ENCODE peak calls at places on chromosomes 3 and 15, in five cellular contexts. One of them, this sample, is unnamed. For H3K36me3, the result is how much of the 10 kb centered on the place peaks cover.

GRCh38 chr3:23668430-23668904 is 137.3 kb upstream of the UBE2E1 start:
- DNase-seq in K562: no peak
- DNase-seq in heart right ventricle: no peak
- DNase-seq in NT2/D1: no peak
- DNase-seq in aorta: no peak
- DNase-seq in this sample: no peak

GRCh38 chr15:23629234-23629805 is 18.3 kb downstream of the MAGEL2 start:
- DNase-seq in aorta: no peak
- DNase-seq in heart right ventricle: no peak
- DNase-seq in NT2/D1: no peak
- DNase-seq in K562: peak
- DNase-seq in this sample: peak

GRCh38 chr15:98952381-98952803 is 55.2 kb downstream of the PGPEP1L start:
- DNase-seq in NT2/D1: no peak
- DNase-seq in heart right ventricle: no peak
- DNase-seq in aorta: no peak
- DNase-seq in K562: no peak
- DNase-seq in this sample: peak

GRCh38 chr3:184299488-184300376 is 691 bp downstream of the PSMD2 start:
- DNase-seq in NT2/D1: no peak
- DNase-seq in heart right ventricle: no peak
- DNase-seq in aorta: no peak
- DNase-seq in K562: no peak
- DNase-seq in this sample: no peak

GRCh38 chr15:91049378-91050127 is 27.2 kb upstream of the VPS33B start:
- DNase-seq in K562: peak
- DNase-seq in heart right ventricle: peak
- DNase-seq in NT2/D1: peak
- DNase-seq in aorta: no peak
- DNase-seq in this sample: peak

GRCh38 chr3:94162700-94163099 is 99.8 kb downstream of the NSUN3 start:
- DNase-seq in NT2/D1: no peak
- DNase-seq in aorta: no peak
- DNase-seq in K562: peak
- DNase-seq in heart right ventricle: no peak
- DNase-seq in this sample: no peak

GRCh38 chr3:194198938-194199337 is 63.0 kb downstream of the HES1 start:
- DNase-seq in NT2/D1: no peak
- DNase-seq in K562: no peak
- DNase-seq in aorta: no peak
- DNase-seq in heart right ventricle: no peak
- DNase-seq in this sample: peak

GRCh38 chr3:132555316-132556035 is 41.6 kb upstream of the ACKR4 start:
- DNase-seq in aorta: no peak
- DNase-seq in K562: no peak
- DNase-seq in heart right ventricle: no peak
- DNase-seq in NT2/D1: no peak
- DNase-seq in this sample: no peak

GRCh38 chr15:42854576-42854975 is 66.0 kb downstream of the TTBK2 start:
- DNase-seq in heart right ventricle: no peak
- DNase-seq in aorta: no peak
- DNase-seq in K562: no peak
- DNase-seq in NT2/D1: no peak
- DNase-seq in this sample: no peak

GRCh38 chr3:41224120-41224806 is 25.0 kb downstream of the CTNNB1 start:
- DNase-seq in heart right ventricle: peak
- DNase-seq in aorta: no peak
- DNase-seq in K562: no peak
- DNase-seq in NT2/D1: no peak
- DNase-seq in this sample: no peak
- H3K36me3 ChIP-seq in heart right ventricle: half or more
- H3K36me3 ChIP-seq in aorta: under half
- H3K36me3 ChIP-seq in K562: half or more
- H3K36me3 ChIP-seq in NT2/D1: half or more
- H3K36me3 ChIP-seq in this sample: under half

GRCh38 chr3:9681723-9682081 is 21.9 kb upstream of the CPNE9 start:
- DNase-seq in NT2/D1: no peak
- DNase-seq in K562: no peak
- DNase-seq in heart right ventricle: no peak
- DNase-seq in aorta: no peak
- DNase-seq in this sample: no peak
- H3K36me3 ChIP-seq in NT2/D1: half or more
- H3K36me3 ChIP-seq in K562: half or more
- H3K36me3 ChIP-seq in heart right ventricle: half or more
- H3K36me3 ChIP-seq in aorta: under half
- H3K36me3 ChIP-seq in this sample: under half

GRCh38 chr3:191362524-191363090 is 32.3 kb upstream of the UTS2B start:
- DNase-seq in K562: no peak
- DNase-seq in heart right ventricle: no peak
- DNase-seq in aorta: no peak
- DNase-seq in NT2/D1: no peak
- DNase-seq in this sample: no peak

GRCh38 chr3:191360620-191361019 is 30.3 kb upstream of the UTS2B start:
- DNase-seq in NT2/D1: no peak
- DNase-seq in K562: no peak
- DNase-seq in aorta: no peak
- DNase-seq in heart right ventricle: no peak
- DNase-seq in this sample: no peak

GRCh38 chr3:191362036-191362435 is 31.7 kb upstream of the UTS2B start:
- DNase-seq in aorta: no peak
- DNase-seq in K562: no peak
- DNase-seq in heart right ventricle: no peak
- DNase-seq in NT2/D1: no peak
- DNase-seq in this sample: no peak

GRCh38 chr3:191363221-191363620 is 32.9 kb upstream of the UTS2B start:
- DNase-seq in heart right ventricle: no peak
- DNase-seq in NT2/D1: no peak
- DNase-seq in K562: no peak
- DNase-seq in aorta: no peak
- DNase-seq in this sample: no peak

GRCh38 chr3:191361456-191361855 is 31.1 kb upstream of the UTS2B start:
- DNase-seq in K562: no peak
- DNase-seq in heart right ventricle: no peak
- DNase-seq in NT2/D1: no peak
- DNase-seq in aorta: no peak
- DNase-seq in this sample: no peak
- H3K36me3 ChIP-seq in K562: half or more
- H3K36me3 ChIP-seq in heart right ventricle: half or more
- H3K36me3 ChIP-seq in NT2/D1: half or more
- H3K36me3 ChIP-seq in aorta: under half
- H3K36me3 ChIP-seq in this sample: under half

GRCh38 chr3:11611271-11611893 is 32.3 kb downstream of the VGLL4 start:
- DNase-seq in aorta: no peak
- DNase-seq in K562: no peak
- DNase-seq in heart right ventricle: no peak
- DNase-seq in NT2/D1: no peak
- DNase-seq in this sample: no peak

GRCh38 chr3:11613319-11613718 is 30.4 kb downstream of the VGLL4 start:
- DNase-seq in NT2/D1: no peak
- DNase-seq in heart right ventricle: no peak
- DNase-seq in aorta: no peak
- DNase-seq in K562: no peak
- DNase-seq in this sample: no peak

GRCh38 chr3:11612515-11613184 is 31.1 kb downstream of the VGLL4 start:
- DNase-seq in aorta: peak
- DNase-seq in heart right ventricle: no peak
- DNase-seq in K562: no peak
- DNase-seq in NT2/D1: no peak
- DNase-seq in this sample: no peak

GRCh38 chr3:11616551-11616950 is 27.2 kb downstream of the VGLL4 start:
- DNase-seq in aorta: no peak
- DNase-seq in heart right ventricle: no peak
- DNase-seq in K562: no peak
- DNase-seq in NT2/D1: no peak
- DNase-seq in this sample: no peak

GRCh38 chr3:11613851-11614491 is 29.7 kb downstream of the VGLL4 start:
- DNase-seq in aorta: no peak
- DNase-seq in K562: no peak
- DNase-seq in NT2/D1: no peak
- DNase-seq in heart right ventricle: no peak
- DNase-seq in this sample: no peak
- H3K36me3 ChIP-seq in aorta: under half
- H3K36me3 ChIP-seq in K562: under half
- H3K36me3 ChIP-seq in NT2/D1: under half
- H3K36me3 ChIP-seq in heart right ventricle: under half
- H3K36me3 ChIP-seq in this sample: under half

DNA sequence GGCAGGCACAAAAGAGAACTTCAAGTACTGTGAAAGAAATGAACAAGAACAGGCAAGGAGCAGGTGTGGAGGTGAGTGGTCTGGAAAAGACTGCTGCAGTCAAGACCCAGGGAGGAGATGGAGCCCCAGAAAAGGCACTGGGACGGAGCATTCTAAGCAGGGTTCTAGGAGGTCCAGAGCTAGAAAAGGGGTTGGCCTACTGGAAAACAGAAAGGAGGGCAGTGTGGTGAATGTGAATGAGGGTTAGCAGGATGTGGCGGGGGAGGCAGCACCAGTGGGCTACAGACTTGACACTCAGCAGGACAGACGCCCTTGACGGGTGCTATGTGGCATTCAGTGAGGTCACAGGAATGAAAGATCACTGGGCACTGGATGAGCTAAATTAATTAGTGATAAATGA is 75.7 kb downstream of the SENP2 start:
- DNase-seq in K562: no peak
- DNase-seq in aorta: no peak
- DNase-seq in heart right ventricle: no peak
- DNase-seq in NT2/D1: no peak
- DNase-seq in this sample: no peak
- H3K36me3 ChIP-seq in K562: under half
- H3K36me3 ChIP-seq in aorta: under half
- H3K36me3 ChIP-seq in heart right ventricle: under half
- H3K36me3 ChIP-seq in NT2/D1: under half
- H3K36me3 ChIP-seq in this sample: under half

GRCh38 chr3:100386437-100387064 is 14.3 kb downstream of the TOMM70 start:
- DNase-seq in K562: no peak
- DNase-seq in heart right ventricle: no peak
- DNase-seq in aorta: no peak
- DNase-seq in NT2/D1: no peak
- DNase-seq in this sample: no peak

GRCh38 chr3:100389025-100389424 is 11.9 kb downstream of the TOMM70 start:
- DNase-seq in NT2/D1: no peak
- DNase-seq in heart right ventricle: no peak
- DNase-seq in aorta: no peak
- DNase-seq in K562: no peak
- DNase-seq in this sample: no peak

DNA sequence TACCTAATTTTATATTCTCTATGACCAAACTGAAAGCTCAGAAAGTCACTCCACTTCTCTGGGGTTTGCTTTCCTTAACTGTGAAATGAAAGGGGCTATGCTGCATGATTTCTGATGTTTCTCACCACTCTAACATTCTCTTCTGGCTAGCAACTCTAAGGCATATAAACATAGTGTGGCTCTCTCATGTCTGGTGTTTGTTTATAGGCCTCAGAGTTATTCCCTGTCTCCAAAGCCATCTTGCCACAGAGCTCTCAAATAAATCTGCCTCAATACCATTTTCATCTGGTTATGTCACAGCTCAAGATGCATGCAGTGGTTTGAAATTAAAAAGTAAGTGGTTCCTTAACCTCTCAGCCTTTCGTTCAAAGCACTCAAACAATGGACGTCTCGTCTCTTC is 16.2 kb downstream of the TOMM70 start:
- DNase-seq in heart right ventricle: no peak
- DNase-seq in aorta: no peak
- DNase-seq in NT2/D1: no peak
- DNase-seq in K562: no peak
- DNase-seq in this sample: no peak
- H3K36me3 ChIP-seq in heart right ventricle: half or more
- H3K36me3 ChIP-seq in aorta: under half
- H3K36me3 ChIP-seq in NT2/D1: half or more
- H3K36me3 ChIP-seq in K562: half or more
- H3K36me3 ChIP-seq in this sample: under half

This sample was measured in MM.1S.